ENCODE peak calls at places on chromosomes 4 and X, in eight cellular contexts. A is stomach, U is small intestine, K is transverse colon, N is HCT116, H is psoas muscle, W is K562, T is IMR-90. G is an unnamed sample. For H3K4me1 and H3K27me3, the result is how much of the 10 kb centered on the place peaks cover.

GRCh38 chrX:140697618-140698017 is 11.9 kb upstream of the LINC00632 start:
- DNase-seq in H (no peak), A (no peak), N (no peak), K (no peak), W (no peak), U (no peak), T (no peak), G (no peak)

GRCh38 chr4:62791386-62791785 is 1591.3 kb downstream of the ADGRL3 start:
- DNase-seq in A (no peak), N (no peak), T (no peak), W (no peak), H (no peak), U (no peak), K (no peak), G (no peak)

GRCh38 chr4:6898763-6899162 is 10.9 kb upstream of the TBC1D14 start:
- DNase-seq in N (no peak), W (no peak), K (peak), U (no peak), H (no peak), A (peak), T (no peak), G (no peak)

GRCh38 chr4:111066887-111067286 is 444.0 kb upstream of the PITX2 start:
- DNase-seq in K (no peak), U (no peak), T (peak), N (no peak), A (no peak), W (no peak), H (no peak), G (no peak)

GRCh38 chr4:174058846-174059245 is 224.6 kb downstream of the FBXO8 start:
- DNase-seq in U (no peak), H (no peak), W (no peak), A (no peak), K (no peak), N (no peak), T (no peak), G (no peak)

GRCh38 chrX:41887691-41888090 is 35.7 kb downstream of the CASK start:
- DNase-seq in A (no peak), U (no peak), K (no peak), H (no peak), T (no peak), N (no peak), W (no peak), G (no peak)

GRCh38 chrX:74925210-74926088 is at the start of gene NEXMIF:
- DNase-seq in K (peak), T (no peak), A (peak), W (no peak), N (no peak), H (no peak), U (peak), G (peak)

GRCh38 chrX:75096331-75096730 is 59.8 kb downstream of the ABCB7 start:
- DNase-seq in K (no peak), W (no peak), N (no peak), T (no peak), U (no peak), A (no peak), H (no peak), G (no peak)

GRCh38 chr4:1676605-1677525 is 7.2 kb downstream of the FAM53A start:
- DNase-seq in W (peak), N (no peak), U (no peak), A (no peak), H (no peak), T (no peak), K (no peak), G (no peak)
- H3K4me1 ChIP-seq in W (under half), N (under half), U (under half), A (under half), H (under half), T (under half), K (under half), G (under half)

GRCh38 chr4:16052939-16053338 is 30.9 kb downstream of the PROM1 start:
- DNase-seq in H (no peak), W (no peak), U (no peak), T (no peak), A (no peak), K (no peak), N (no peak), G (no peak)

GRCh38 chr4:16051132-16051531 is 32.7 kb downstream of the PROM1 start:
- DNase-seq in U (no peak), H (no peak), T (no peak), W (no peak), A (no peak), K (no peak), N (no peak), G (no peak)

GRCh38 chr4:16048639-16049448 is 35.0 kb downstream of the PROM1 start:
- DNase-seq in A (no peak), K (no peak), W (no peak), U (no peak), T (no peak), H (no peak), N (no peak), G (no peak)

GRCh38 chr4:16055454-16055853 is 28.4 kb downstream of the PROM1 start:
- DNase-seq in H (no peak), N (no peak), K (no peak), T (no peak), U (no peak), W (no peak), A (no peak), G (no peak)

DNA sequence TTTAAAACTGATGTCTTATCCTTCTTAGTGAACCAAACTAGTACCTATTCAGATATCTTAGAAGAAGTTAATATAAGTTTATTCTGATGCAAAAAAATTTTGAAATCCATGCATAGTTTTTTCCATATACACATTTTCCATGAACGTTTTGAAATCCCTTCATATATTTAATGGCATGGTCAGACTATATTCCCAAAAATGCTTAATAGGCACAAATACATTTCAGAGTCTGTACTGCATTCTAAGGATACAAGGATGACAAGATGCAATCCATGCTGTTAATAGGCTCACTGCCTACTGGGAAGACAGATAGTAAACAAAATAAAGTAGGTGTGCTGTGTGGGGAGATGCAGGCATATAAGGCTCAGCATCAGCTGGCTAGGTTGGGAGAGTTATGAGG is 33.2 kb downstream of the PROM1 start:
- DNase-seq in U (no peak), A (no peak), T (no peak), K (no peak), H (no peak), N (no peak), W (no peak), G (no peak)
- H3K27me3 ChIP-seq in U (under half), A (under half), T (under half), K (under half), H (under half), N (under half), W (under half), G (under half)

GRCh38 chrX:24799565-24799964 is 105.8 kb downstream of the POLA1 start:
- DNase-seq in T (no peak), W (no peak), H (no peak), N (no peak), U (no peak), A (no peak), K (no peak), G (no peak)

GRCh38 chrX:24805201-24805600 is 111.5 kb downstream of the POLA1 start:
- DNase-seq in H (no peak), W (no peak), U (no peak), T (no peak), A (no peak), N (no peak), K (no peak), G (no peak)
- H3K27ac ChIP-seq in H (no peak), W (no peak), U (no peak), T (no peak), A (no peak), N (no peak), K (no peak), G (no peak)

GRCh38 chr4:102817613-102818268 is 9.6 kb downstream of the UBE2D3 start:
- DNase-seq in K (no peak), T (no peak), H (no peak), A (no peak), W (no peak), U (no peak), N (no peak), G (no peak)
- H3K4me1 ChIP-seq in K (half or more), T (under half), H (half or more), A (half or more), W (under half), U (under half), N (under half), G (under half)

GRCh38 chrX:136589966-136590365 is 58.0 kb downstream of the VGLL1 start:
- DNase-seq in A (no peak), K (no peak), N (no peak), U (no peak), H (no peak), T (peak), W (no peak), G (no peak)
- H3K27me3 ChIP-seq in A (under half), K (under half), N (under half), U (under half), H (under half), T (under half), W (under half), G (under half)

DNA sequence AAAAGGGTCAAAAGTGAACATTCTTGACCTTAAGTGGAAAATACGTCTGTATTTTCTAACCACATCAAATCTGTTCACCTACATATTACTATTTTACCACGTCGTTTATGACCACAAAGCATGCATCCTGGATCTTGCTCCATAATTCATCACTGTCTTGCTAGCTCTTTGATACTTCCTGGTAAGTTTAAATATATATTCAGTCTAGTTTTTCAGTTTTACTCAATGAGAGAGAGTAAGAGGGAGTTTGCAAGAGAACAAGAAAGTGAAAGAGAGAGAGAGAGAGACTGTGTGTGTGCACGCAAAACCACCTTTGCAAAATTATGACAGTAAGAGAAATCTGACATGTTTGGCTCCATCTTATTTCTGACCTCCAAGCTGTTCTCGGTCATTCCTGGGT is 173.7 kb upstream of the GALNTL6 start:
- DNase-seq in H (no peak), U (no peak), W (no peak), T (no peak), N (no peak), K (no peak), A (no peak), G (no peak)
- H3K27ac ChIP-seq in H (no peak), U (no peak), W (no peak), T (no peak), N (no peak), K (no peak), A (no peak), G (no peak)

DNA sequence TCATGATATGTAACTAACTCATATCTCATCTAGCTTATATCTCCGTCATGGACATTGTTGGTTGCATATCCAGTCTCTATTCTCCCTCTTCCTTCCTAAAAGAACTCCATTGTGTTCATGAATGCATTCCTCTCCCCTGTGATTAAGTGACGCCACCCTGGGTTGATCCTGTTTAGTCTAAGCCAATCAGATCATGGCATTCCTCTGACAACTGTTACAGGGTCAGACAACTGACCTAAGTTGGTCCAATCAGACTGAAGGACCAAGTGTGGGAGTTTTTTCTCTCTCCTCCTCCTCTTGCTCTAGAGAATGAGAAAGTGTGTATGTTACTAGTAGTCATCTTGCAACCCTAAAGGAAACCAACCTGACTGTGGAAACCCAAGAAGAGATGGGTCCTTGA is 3.6 kb downstream of the APOO start:
- DNase-seq in N (no peak), H (no peak), K (no peak), U (no peak), A (no peak), W (no peak), T (peak), G (no peak)
- H3K4me1 ChIP-seq in N (under half), H (under half), K (under half), U (under half), A (under half), W (under half), T (under half), G (under half)

G was measured in colonic mucosa.